ENCODE peak calls at places on chromosome 2, in ten cellular contexts. U is GM23248; I is aorta; L is Panc1; C is mucosa of descending colon; B is CD8-positive, alpha-beta memory T cell; T is cardiac muscle cell; S is CD8-positive, alpha-beta T cell; H is HAP-1; G is colonic mucosa. A is an unnamed sample. For H3K36me3, the result is how much of the 10 kb centered on the place peaks cover.

GRCh38 chr2:66495788-66496640 is 61.1 kb downstream of the MEIS1 start:
- DNase-seq in S (no peak), C (no peak), H (peak), I (peak), B (no peak), L (no peak), U (peak), T (no peak), G (peak), A (no peak)

GRCh38 chr2:210519594-210519993 is 36.8 kb upstream of the CPS1 start:
- DNase-seq in S (no peak), H (no peak), U (peak), L (no peak), C (no peak), B (no peak), I (no peak), T (no peak), G (no peak), A (no peak)

GRCh38 chr2:240041363-240041762 is 11.1 kb upstream of the OR6B2 start:
- DNase-seq in U (no peak), C (no peak), S (no peak), G (no peak), B (no peak), T (no peak), L (no peak), I (no peak), H (no peak), A (no peak)

GRCh38 chr2:238098854-238099708 is 1.1 kb upstream of the ESPNL start:
- DNase-seq in S (no peak), B (no peak), I (peak), U (no peak), L (no peak), C (no peak), H (no peak), T (no peak), G (peak), A (no peak)

GRCh38 chr2:37632310-37632709 is 39.1 kb downstream of the CDC42EP3 start:
- DNase-seq in H (no peak), S (no peak), T (no peak), B (no peak), L (no peak), I (no peak), U (peak), G (no peak), C (no peak), A (no peak)

GRCh38 chr2:227389661-227390060 is 1.9 kb upstream of the SCYGR1 start:
- DNase-seq in G (no peak), S (no peak), L (no peak), B (no peak), T (no peak), H (no peak), U (no peak), C (no peak), I (no peak), A (no peak)

GRCh38 chr2:86466306-86466705 is 25.1 kb downstream of the KDM3A start:
- DNase-seq in U (no peak), B (no peak), S (no peak), H (no peak), C (no peak), I (no peak), G (no peak), L (no peak), T (no peak), A (no peak)

GRCh38 chr2:231168460-231169139 is 29.8 kb upstream of the ARMC9 start:
- DNase-seq in U (no peak), T (no peak), B (no peak), H (no peak), C (no peak), I (no peak), L (no peak), G (no peak), S (no peak), A (no peak)

GRCh38 chr2:217880891-217881290 is 121.9 kb downstream of the TNS1 start:
- DNase-seq in G (no peak), S (no peak), B (no peak), I (peak), L (no peak), C (no peak), U (no peak), H (no peak), T (no peak), A (no peak)

GRCh38 chr2:143615617-143616016 is 486.4 kb downstream of the ARHGAP15 start:
- DNase-seq in U (no peak), C (no peak), G (no peak), B (no peak), T (no peak), L (no peak), I (no peak), H (no peak), S (no peak), A (no peak)

GRCh38 chr2:158102446-158102845 is 770 bp downstream of the UPP2 start:
- DNase-seq in H (no peak), B (no peak), G (no peak), I (no peak), C (no peak), L (no peak), U (no peak), T (no peak), S (no peak), A (no peak)

GRCh38 chr2:13858626-13859025 is 773.9 kb upstream of the LRATD1 start:
- DNase-seq in S (no peak), G (no peak), B (no peak), C (no peak), U (peak), I (no peak), T (no peak), L (no peak), H (no peak), A (no peak)

GRCh38 chr2:145017149-145017548 is 497.2 kb upstream of the ZEB2 start:
- DNase-seq in C (no peak), S (no peak), I (no peak), G (no peak), T (no peak), U (peak), B (no peak), H (no peak), L (no peak), A (no peak)

GRCh38 chr2:161426788-161427412 is 10.8 kb downstream of the TBR1 start:
- DNase-seq in I (no peak), T (no peak), U (peak), B (no peak), S (no peak), C (peak), G (peak), L (no peak), H (no peak), A (no peak)

GRCh38 chr2:5914831-5915611 is 222.8 kb downstream of the SOX11 start:
- DNase-seq in S (no peak), B (no peak), T (peak), L (no peak), C (peak), H (no peak), I (peak), U (peak), G (no peak), A (no peak)

GRCh38 chr2:179313057-179313456 is 48.4 kb upstream of the SESTD1 start:
- DNase-seq in T (no peak), L (no peak), B (no peak), C (no peak), H (no peak), U (no peak), G (no peak), I (no peak), S (no peak), A (no peak)

GRCh38 chr2:217846321-217846743 is 156.5 kb downstream of the TNS1 start:
- DNase-seq in G (no peak), T (no peak), I (peak), U (peak), B (no peak), L (no peak), S (no peak), H (no peak), C (no peak), A (no peak)

GRCh38 chr2:240593026-240593702 is 6.6 kb downstream of the CAPN10 start:
- DNase-seq in T (no peak), H (no peak), I (peak), G (no peak), S (no peak), L (no peak), C (no peak), U (no peak), B (no peak), A (no peak)

GRCh38 chr2:31388736-31389135 is 25.8 kb downstream of the XDH start:
- DNase-seq in G (no peak), L (no peak), T (no peak), S (no peak), B (no peak), I (no peak), U (no peak), H (no peak), C (no peak), A (no peak)

GRCh38 chr2:96507957-96508520 is 2.9 kb upstream of the NEURL3 start:
- DNase-seq in L (no peak), T (peak), S (peak), C (peak), I (peak), U (peak), B (peak), H (peak), G (peak), A (peak)

GRCh38 chr2:113200736-113201490 is 27.1 kb downstream of the PSD4 start:
- DNase-seq in G (no peak), T (no peak), H (no peak), B (no peak), U (peak), C (no peak), L (no peak), S (no peak), I (peak), A (no peak)

GRCh38 chr2:235148201-235149170 is 196.7 kb downstream of the SH3BP4 start:
- DNase-seq in S (no peak), B (no peak), T (no peak), L (no peak), G (peak), H (no peak), I (no peak), U (no peak), C (no peak), A (no peak)

GRCh38 chr2:65800998-65801397 is 368.6 kb upstream of the SPRED2 start:
- DNase-seq in H (peak), I (no peak), L (no peak), U (peak), C (peak), G (peak), T (no peak), B (no peak), S (no peak), A (peak)

GRCh38 chr2:27860111-27860510 is 30.1 kb downstream of the RBKS start:
- DNase-seq in C (no peak), I (no peak), T (no peak), U (peak), L (peak), H (no peak), S (no peak), G (no peak), B (no peak), A (no peak)

GRCh38 chr2:63844616-63845015 is 2.9 kb downstream of the UGP2 start:
- DNase-seq in L (no peak), B (no peak), T (no peak), C (no peak), U (no peak), G (no peak), H (no peak), S (no peak), I (no peak), A (no peak)

GRCh38 chr2:64329848-64330247 is 124.1 kb upstream of the LGALSL start:
- DNase-seq in L (no peak), C (peak), T (no peak), U (peak), H (no peak), B (no peak), G (peak), I (peak), S (no peak), A (no peak)

GRCh38 chr2:160388464-160389263 is 104.9 kb downstream of the RBMS1 start:
- DNase-seq in G (peak), B (peak), L (no peak), I (peak), H (no peak), T (no peak), S (peak), C (peak), U (peak), A (no peak)

GRCh38 chr2:149994057-149994728 is 406.6 kb upstream of the MMADHC start:
- DNase-seq in H (peak), G (peak), U (peak), I (no peak), T (no peak), S (no peak), L (no peak), B (no peak), C (peak), A (peak)

GRCh38 chr2:212905640-212906201 is 245.7 kb downstream of the IKZF2 start:
- DNase-seq in G (peak), C (peak), U (no peak), S (no peak), L (no peak), T (no peak), H (no peak), I (no peak), B (no peak), A (no peak)

GRCh38 chr2:174493549-174494331 is 6.9 kb upstream of the GPR155 start:
- DNase-seq in U (no peak), I (no peak), H (no peak), T (no peak), S (peak), G (no peak), C (no peak), B (no peak), L (no peak), A (no peak)

GRCh38 chr2:161415041-161415440 is 1.1 kb upstream of the TBR1 start:
- DNase-seq in B (no peak), C (no peak), G (peak), U (peak), T (no peak), L (no peak), H (no peak), I (no peak), S (no peak), A (no peak)

GRCh38 chr2:102795641-102796040 is 33.8 kb downstream of the TMEM182 start:
- DNase-seq in C (no peak), B (no peak), S (no peak), G (no peak), I (no peak), L (no peak), H (no peak), T (no peak), U (no peak), A (no peak)
- H3K36me3 ChIP-seq in C (under half), B (under half), S (under half), G (under half), I (under half), L (under half), H (under half), T (under half), U (under half), A (under half)

GRCh38 chr2:85393836-85394235 is 16.3 kb downstream of the CAPG start:
- DNase-seq in C (no peak), S (no peak), I (no peak), B (no peak), T (no peak), U (peak), G (no peak), H (no peak), L (no peak), A (no peak)
- H3K36me3 ChIP-seq in C (under half), S (under half), I (under half), B (under half), T (under half), U (under half), G (under half), H (under half), L (under half), A (under half)

DNA sequence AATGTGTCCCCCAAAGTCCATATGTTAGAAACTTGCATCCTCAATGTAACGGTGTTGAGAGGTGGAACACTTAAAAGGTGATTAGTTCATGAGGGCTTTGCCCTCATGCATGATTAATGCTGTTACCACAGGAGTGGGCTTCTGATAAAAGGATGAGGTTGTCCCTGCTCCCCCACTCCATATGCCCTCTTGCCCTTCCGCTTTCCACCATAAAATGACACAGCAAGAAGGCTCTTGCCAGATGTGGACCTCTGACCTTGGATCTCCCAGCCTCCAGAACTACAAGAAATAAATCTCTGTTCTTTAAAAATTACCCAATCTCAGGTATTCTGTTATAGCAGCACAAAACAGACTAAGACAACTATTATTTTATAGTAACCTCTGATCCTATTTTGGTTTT is 412.1 kb downstream of the NBAS start:
- DNase-seq in T (no peak), G (no peak), C (no peak), U (no peak), H (no peak), I (no peak), B (no peak), L (no peak), S (no peak), A (no peak)
- H3K36me3 ChIP-seq in T (under half), G (under half), C (under half), U (under half), H (under half), I (under half), B (under half), L (under half), S (under half), A (under half)

DNA sequence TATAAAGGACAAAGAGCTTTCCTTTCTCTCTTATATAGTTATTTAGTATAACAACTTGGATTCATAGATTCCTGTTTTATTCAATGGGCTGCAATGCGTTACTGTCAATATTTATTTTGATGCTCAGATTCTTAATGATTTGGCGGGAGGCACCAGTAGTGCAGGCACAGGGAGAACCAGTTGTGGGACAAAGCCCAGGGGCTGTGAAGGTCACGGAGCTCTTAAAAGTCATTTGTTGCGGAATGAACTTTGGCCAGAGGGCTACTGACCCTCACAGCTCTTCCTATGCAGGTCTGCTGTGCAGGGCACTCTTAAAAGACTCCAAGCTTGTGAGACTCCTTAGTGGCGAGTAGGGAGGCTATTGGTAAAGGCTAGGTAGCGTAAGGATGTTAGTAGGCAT is 34.0 kb downstream of the BCL2L11 start:
- DNase-seq in T (no peak), H (no peak), C (no peak), G (no peak), B (no peak), S (no peak), L (no peak), I (no peak), U (no peak), A (no peak)
- H3K36me3 ChIP-seq in T (under half), H (under half), C (under half), G (under half), B (under half), S (under half), L (under half), I (under half), U (under half), A (under half)

DNA sequence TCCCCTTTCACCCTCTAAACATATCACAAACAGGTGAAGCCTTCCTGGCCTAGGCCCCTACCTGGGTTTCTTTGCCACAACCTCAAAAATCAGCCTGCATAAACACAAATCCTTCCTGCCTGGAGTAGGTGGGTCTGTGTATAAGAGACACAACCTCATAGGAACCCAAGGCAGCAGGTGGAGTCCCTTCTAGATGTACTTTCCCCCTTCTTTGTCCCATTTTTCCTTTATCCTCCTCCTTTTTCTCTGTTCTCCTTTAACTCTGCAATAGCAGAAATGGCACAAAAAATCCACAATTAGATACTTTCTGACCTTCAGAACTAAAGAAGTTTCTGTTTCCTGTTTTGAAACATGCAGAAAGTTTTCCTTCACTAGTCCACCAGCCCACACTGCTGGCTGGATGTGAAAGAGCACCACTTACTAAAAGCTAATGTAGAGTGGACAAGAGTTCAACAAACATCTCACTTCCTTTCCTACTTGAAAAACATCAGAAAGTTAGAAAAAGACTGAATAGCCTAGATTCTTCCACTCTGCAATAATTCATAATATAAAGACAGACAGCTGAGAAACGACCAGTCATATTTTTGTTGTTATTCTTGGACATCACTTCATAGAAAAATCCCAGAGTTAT is 11.2 kb downstream of the SLC40A1 start:
- DNase-seq in S (no peak), L (no peak), H (no peak), I (peak), U (peak), C (no peak), B (no peak), T (no peak), G (no peak), A (no peak)
- H3K36me3 ChIP-seq in S (under half), L (under half), H (under half), I (under half), U (under half), C (under half), B (under half), T (under half), G (under half), A (under half)

GRCh38 chr2:54635554-54636152 is 87.8 kb upstream of the EML6 start:
- DNase-seq in L (no peak), B (no peak), S (no peak), G (no peak), H (no peak), C (no peak), T (no peak), U (peak), I (no peak), A (no peak)

GRCh38 chr2:54636425-54637139 is 86.9 kb upstream of the EML6 start:
- DNase-seq in B (no peak), I (no peak), U (peak), H (no peak), S (no peak), G (no peak), L (no peak), C (no peak), T (no peak), A (no peak)

GRCh38 chr2:54634012-54634411 is 89.5 kb upstream of the EML6 start:
- DNase-seq in B (no peak), L (no peak), S (no peak), U (no peak), H (no peak), C (no peak), I (no peak), T (no peak), G (no peak), A (no peak)

GRCh38 chr2:54632733-54633692 is 90.4 kb upstream of the EML6 start:
- DNase-seq in B (no peak), H (no peak), C (no peak), I (peak), G (no peak), U (peak), S (no peak), L (no peak), T (no peak), A (no peak)

GRCh38 chr2:54634564-54635511 is 88.6 kb upstream of the EML6 start:
- DNase-seq in B (no peak), L (no peak), G (no peak), C (no peak), I (no peak), H (peak), U (peak), T (no peak), S (peak), A (no peak)
- H3K36me3 ChIP-seq in B (half or more), L (under half), G (under half), C (under half), I (under half), H (half or more), U (under half), T (half or more), S (half or more), A (under half)

GRCh38 chr2:39667142-39667880 is 1.6 kb downstream of the TMEM178A start:
- DNase-seq in T (no peak), L (no peak), C (no peak), I (no peak), S (no peak), U (no peak), B (no peak), H (no peak), G (no peak), A (no peak)

GRCh38 chr2:39666489-39667141 is 898 bp downstream of the TMEM178A start:
- DNase-seq in L (no peak), H (peak), I (no peak), G (no peak), B (no peak), C (no peak), S (no peak), T (no peak), U (peak), A (no peak)

GRCh38 chr2:39664898-39665591 is 672 bp upstream of the TMEM178A start:
- DNase-seq in B (no peak), L (no peak), H (no peak), C (no peak), S (no peak), U (no peak), I (no peak), G (no peak), T (peak), A (no peak)

GRCh38 chr2:39664478-39664877 is 1.2 kb upstream of the TMEM178A start:
- DNase-seq in H (no peak), U (no peak), B (no peak), T (no peak), G (no peak), S (no peak), L (no peak), C (no peak), I (no peak), A (no peak)

GRCh38 chr2:39665811-39666488 is at the start of gene TMEM178A:
- DNase-seq in S (no peak), C (no peak), U (peak), I (no peak), B (no peak), L (no peak), G (no peak), T (peak), H (peak), A (no peak)
- H3K36me3 ChIP-seq in S (under half), C (under half), U (under half), I (under half), B (under half), L (under half), G (under half), T (under half), H (under half), A (under half)